ENCODE peak calls at places on chromosomes 6 and 20, in ten cellular contexts. T is Peyer's patch, F is A549, U is adrenal gland, J is H1, D is prostate gland, N is uterus, K is transverse colon, M is body of pancreas, E is heart left ventricle. X is an unnamed sample.
A peak's percentile ranks its signal among the peaks of the same experiment; 100 is the strongest.

GRCh38 chr6:143176090-143177021 is 115.7 kb downstream of the AIG1 start:
- DNase-seq in K (no peak), M (no peak), J (peak; percentile 69), D (no peak), U (no peak), T (no peak), F (no peak), E (no peak), N (no peak), X (no peak)

GRCh38 chr6:141726158-141726557 is 406.6 kb upstream of the GJE1 start:
- DNase-seq in E (no peak), D (no peak), M (no peak), N (no peak), T (no peak), F (no peak), J (no peak), K (no peak), U (no peak), X (no peak)

GRCh38 chr6:7617954-7618764 is 28.2 kb downstream of the SNRNP48 start:
- DNase-seq in J (no peak), K (peak; percentile 29), U (peak; percentile 49), M (peak; percentile 21), E (peak; percentile 31), N (no peak), T (no peak), D (peak; percentile 76), F (no peak), X (peak; percentile 55)

GRCh38 chr20:41654884-41655283 is 36.7 kb upstream of the CHD6 start:
- DNase-seq in U (no peak), N (no peak), E (no peak), D (no peak), K (no peak), M (no peak), F (no peak), T (no peak), J (no peak), X (no peak)

GRCh38 chr20:19047040-19047950 is 165.1 kb upstream of the SLC24A3 start:
- DNase-seq in T (peak; percentile 65), N (peak; percentile 64), F (no peak), D (peak; percentile 82), K (peak; percentile 84), E (peak; percentile 30), J (no peak), M (peak; percentile 32), U (no peak), X (peak; percentile 67)

GRCh38 chr6:52493669-52494068 is 73.5 kb downstream of the EFHC1 start:
- DNase-seq in D (no peak), F (no peak), E (no peak), T (no peak), U (no peak), J (no peak), K (no peak), N (no peak), M (no peak), X (no peak)

GRCh38 chr20:19815553-19815991 is 57.5 kb downstream of the RIN2 start:
- DNase-seq in U (no peak), E (peak; percentile 58), T (no peak), M (peak; percentile 31), F (peak; percentile 95), J (no peak), K (no peak), D (no peak), N (no peak), X (no peak)

GRCh38 chr6:170178266-170178560 is 112.7 kb downstream of the DLL1 start:
- DNase-seq in E (no peak), K (no peak), F (no peak), J (no peak), M (no peak), D (no peak), T (no peak), N (no peak), U (no peak), X (no peak)

GRCh38 chr6:47016916-47017315 is 25.2 kb downstream of the ADGRF1 start:
- DNase-seq in T (no peak), J (no peak), N (no peak), F (no peak), K (no peak), M (no peak), D (no peak), U (no peak), E (no peak), X (no peak)

GRCh38 chr20:38680492-38681118 is 43.7 kb upstream of the SLC32A1 start:
- DNase-seq in D (no peak), T (no peak), J (peak; percentile 75), M (no peak), F (no peak), N (no peak), E (no peak), K (no peak), U (peak; percentile 32), X (peak; percentile 6)

GRCh38 chr6:7219310-7219709 is 93.7 kb downstream of the SSR1 start:
- DNase-seq in J (no peak), F (no peak), D (no peak), M (no peak), N (no peak), E (no peak), U (no peak), T (no peak), K (peak; percentile 47), X (no peak)

GRCh38 chr6:165985926-165986646 is 181.6 kb downstream of the TBXT start:
- DNase-seq in K (no peak), M (no peak), N (no peak), D (no peak), E (no peak), U (peak; percentile 49), T (no peak), J (peak; percentile 61), F (no peak), X (no peak)

GRCh38 chr20:15927893-15928650 is 645.2 kb downstream of the KIF16B start:
- DNase-seq in M (no peak), N (no peak), T (no peak), F (no peak), E (no peak), J (no peak), D (no peak), U (no peak), K (no peak), X (no peak)

GRCh38 chr6:161631676-161632194 is 357.9 kb upstream of the AGPAT4 start:
- DNase-seq in F (no peak), K (no peak), U (no peak), N (no peak), D (no peak), M (no peak), T (no peak), E (no peak), J (no peak), X (no peak)

GRCh38 chr6:75284285-75285155 is at the start of gene TMEM30A:
- DNase-seq in M (peak; percentile 98), K (peak; percentile 98), E (peak; percentile 97), F (peak; percentile 85), U (peak; percentile 97), T (peak; percentile 97), J (peak; percentile 93), N (peak; percentile 95), D (peak; percentile 98), X (peak; percentile 98)
- TF ChIP-seq POLR2A in M (peak; percentile 88), K (peak; percentile 90), E (peak; percentile 86), F (peak; percentile 79), U (peak; percentile 91), T (peak; percentile 69), J (peak; percentile 43), N (peak; percentile 89), D (peak; percentile 82), X (peak; percentile 46)

GRCh38 chr6:73461537-73462350 is at the start of gene MTO1:
- DNase-seq in K (peak; percentile 91), D (peak; percentile 90), J (peak; percentile 77), M (peak; percentile 85), E (peak; percentile 89), U (peak; percentile 87), T (peak; percentile 90), N (peak; percentile 82), F (peak; percentile 86), X (peak; percentile 88)

GRCh38 chr6:73455865-73456629 is 4.0 kb upstream of the CGAS start:
- DNase-seq in E (no peak), D (no peak), F (no peak), M (no peak), U (no peak), J (no peak), T (no peak), K (no peak), N (no peak), X (no peak)

GRCh38 chr6:73460044-73460443 is 1.5 kb upstream of the MTO1 start:
- DNase-seq in U (no peak), F (no peak), N (no peak), J (no peak), D (no peak), M (no peak), K (no peak), E (no peak), T (no peak), X (no peak)
- H3K4me1 ChIP-seq in U (peaks cover 25% of the 10 kb centered on the region), F (no peaks in the 10 kb centered on the region), N (peaks cover 8% of the 10 kb centered on the region), J (no peaks in the 10 kb centered on the region), D (no peaks in the 10 kb centered on the region), M (peaks cover 17% of the 10 kb centered on the region), K (no peaks in the 10 kb centered on the region), E (peaks cover 3% of the 10 kb centered on the region), T (peaks cover 3% of the 10 kb centered on the region), X (peaks cover 17% of the 10 kb centered on the region)

GRCh38 chr6:35690484-35690883 is 1.8 kb upstream of the FKBP5 start:
- DNase-seq in D (no peak), J (no peak), K (no peak), N (no peak), T (no peak), U (no peak), E (no peak), F (no peak), M (no peak), X (no peak)
- TF ChIP-seq POLR2A in D (no peak), J (no peak), K (no peak), N (no peak), T (no peak), U (no peak), E (no peak), F (no peak), M (no peak), X (no peak)

GRCh38 chr6:30555428-30556005 is 772 bp downstream of the GNL1 start:
- DNase-seq in M (peak; percentile 57), U (peak; percentile 57), T (peak; percentile 61), F (no peak), E (peak; percentile 69), D (peak; percentile 29), K (peak; percentile 55), N (peak; percentile 70), J (peak; percentile 82), X (peak; percentile 57)

GRCh38 chr6:30557683-30557981 is 537 bp downstream of the PRR3 start:
- DNase-seq in N (no peak), M (no peak), D (no peak), F (no peak), K (no peak), E (no peak), T (no peak), J (no peak), U (no peak), X (no peak)

GRCh38 chr6:30556964-30557682 is at the start of gene PRR3:
- DNase-seq in E (peak; percentile 84), J (peak; percentile 92), M (peak; percentile 91), N (peak; percentile 86), U (peak; percentile 72), K (peak; percentile 78), F (peak; percentile 67), D (peak; percentile 66), T (peak; percentile 80), X (peak; percentile 79)

GRCh38 chr6:30556006-30556713 is at the start of gene GNL1:
- DNase-seq in J (peak; percentile 98), U (peak; percentile 95), F (peak; percentile 80), T (peak; percentile 99), K (peak; percentile 99), D (peak; percentile 96), N (peak; percentile 92), M (peak; percentile 97), E (peak; percentile 93), X (peak; percentile 98)

DNA sequence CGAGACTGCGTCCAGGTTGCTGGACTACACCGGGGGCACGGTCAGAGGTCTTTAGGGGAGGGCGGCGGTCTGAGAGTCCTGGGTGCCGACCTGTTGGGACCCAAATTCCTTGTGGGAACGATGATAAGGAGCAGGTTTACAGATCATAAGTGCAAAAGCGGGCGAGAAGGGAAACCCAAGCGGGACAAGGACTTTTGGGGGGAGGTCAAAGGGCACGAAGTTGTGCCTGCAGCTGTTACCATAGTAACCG is 350 bp upstream of the GNL1 start:
- DNase-seq in M (no peak), K (peak; percentile 91), N (no peak), J (no peak), F (no peak), U (peak; percentile 89), E (peak; percentile 89), T (no peak), D (peak; percentile 81), X (peak; percentile 87)
- H3K4me1 ChIP-seq in M (peaks cover 27% of the 10 kb centered on the region), K (peaks cover 9% of the 10 kb centered on the region), N (peaks cover 5% of the 10 kb centered on the region), J (no peaks in the 10 kb centered on the region), F (peaks cover 13% of the 10 kb centered on the region), U (peaks cover 23% of the 10 kb centered on the region), E (peaks cover 3% of the 10 kb centered on the region), T (peaks cover 4% of the 10 kb centered on the region), D (no peaks in the 10 kb centered on the region), X (peaks cover 19% of the 10 kb centered on the region)